ENCODE peak calls at places on chromosomes 11 and 22, in four cellular contexts. One of them, this sample, is unnamed.

GRCh38 chr11:61495801-61496601 is 12.5 kb upstream of the LRRC10B start:
- DNase-seq in ovary: no peak
- DNase-seq in MM.1S: no peak
- DNase-seq in substantia nigra: no peak
- DNase-seq in this sample: no peak

GRCh38 chr11:2769779-2770555 is 70.2 kb upstream of the KCNQ1OT1 start:
- DNase-seq in ovary: peak; percentile 12
- DNase-seq in substantia nigra: no peak
- DNase-seq in MM.1S: no peak
- DNase-seq in this sample: no peak

GRCh38 chr11:78633516-78634310 is 59.0 kb upstream of the NARS2 start:
- DNase-seq in ovary: no peak
- DNase-seq in substantia nigra: no peak
- DNase-seq in MM.1S: no peak
- DNase-seq in this sample: no peak

GRCh38 chr11:6523253-6523652 is 26.2 kb downstream of the DNHD1 start:
- DNase-seq in ovary: no peak
- DNase-seq in MM.1S: no peak
- DNase-seq in substantia nigra: no peak
- DNase-seq in this sample: peak; percentile 52

GRCh38 chr11:63937713-63938480 is 905 bp upstream of the NAA40 start:
- DNase-seq in ovary: no peak
- DNase-seq in substantia nigra: no peak
- DNase-seq in MM.1S: peak; percentile 36
- DNase-seq in this sample: peak; percentile 67

GRCh38 chr11:6249822-6250555 is 9.6 kb upstream of the CCKBR start:
- DNase-seq in MM.1S: no peak
- DNase-seq in ovary: peak; percentile 58
- DNase-seq in substantia nigra: no peak
- DNase-seq in this sample: peak; percentile 77

GRCh38 chr22:37202001-37202555 is 10.2 kb downstream of the SSTR3 start:
- DNase-seq in substantia nigra: no peak
- DNase-seq in MM.1S: no peak
- DNase-seq in ovary: no peak
- DNase-seq in this sample: no peak

GRCh38 chr22:46934746-46935491 is 172.5 kb downstream of the TBC1D22A start:
- DNase-seq in substantia nigra: no peak
- DNase-seq in MM.1S: no peak
- DNase-seq in ovary: no peak
- DNase-seq in this sample: peak; percentile 69

GRCh38 chr11:6609502-6610015 is 2.5 kb downstream of the TAF10 start:
- DNase-seq in ovary: no peak
- DNase-seq in MM.1S: no peak
- DNase-seq in substantia nigra: no peak
- DNase-seq in this sample: no peak

GRCh38 chr11:14454861-14455632 is 44.6 kb downstream of the COPB1 start:
- DNase-seq in ovary: no peak
- DNase-seq in MM.1S: no peak
- DNase-seq in substantia nigra: no peak
- DNase-seq in this sample: peak; percentile 37

GRCh38 chr11:3195251-3196160 is 23.1 kb downstream of the MRGPRG start:
- DNase-seq in substantia nigra: no peak
- DNase-seq in ovary: no peak
- DNase-seq in MM.1S: no peak
- DNase-seq in this sample: peak; percentile 23

GRCh38 chr11:62030071-62030684 is 62.7 kb upstream of the FTH1 start:
- DNase-seq in substantia nigra: no peak
- DNase-seq in MM.1S: no peak
- DNase-seq in ovary: no peak
- DNase-seq in this sample: no peak

GRCh38 chr11:117565709-117566108 is 231.3 kb downstream of the DSCAML1 start:
- DNase-seq in MM.1S: no peak
- DNase-seq in ovary: no peak
- DNase-seq in substantia nigra: no peak
- DNase-seq in this sample: no peak

GRCh38 chr11:63212742-63213141 is 30.7 kb downstream of the SLC22A25 start:
- DNase-seq in MM.1S: peak; percentile 49
- DNase-seq in ovary: no peak
- DNase-seq in substantia nigra: no peak
- DNase-seq in this sample: peak; percentile 26

GRCh38 chr11:77086521-77087472 is 15.8 kb upstream of the OMP start:
- DNase-seq in MM.1S: no peak
- DNase-seq in ovary: peak; percentile 54
- DNase-seq in substantia nigra: no peak
- DNase-seq in this sample: no peak

GRCh38 chr11:70891844-70892380 is 360.5 kb downstream of the SHANK2 start:
- DNase-seq in ovary: no peak
- DNase-seq in MM.1S: no peak
- DNase-seq in substantia nigra: no peak
- DNase-seq in this sample: no peak

GRCh38 chr11:34830035-34830434 is 86.1 kb downstream of the APIP start:
- DNase-seq in MM.1S: no peak
- DNase-seq in ovary: no peak
- DNase-seq in substantia nigra: no peak
- DNase-seq in this sample: no peak

GRCh38 chr11:61357894-61358239 is 3.8 kb downstream of the CYB561A3 start:
- DNase-seq in substantia nigra: no peak
- DNase-seq in MM.1S: no peak
- DNase-seq in ovary: no peak
- DNase-seq in this sample: no peak

GRCh38 chr11:128757886-128758612 is 64.2 kb downstream of the FLI1 start:
- DNase-seq in MM.1S: peak; percentile 79
- DNase-seq in ovary: no peak
- DNase-seq in substantia nigra: no peak
- DNase-seq in this sample: no peak

GRCh38 chr11:128522943-128523518 is 64.3 kb downstream of the ETS1 start:
- DNase-seq in ovary: no peak
- DNase-seq in substantia nigra: no peak
- DNase-seq in MM.1S: peak; percentile 15
- DNase-seq in this sample: no peak

GRCh38 chr11:120208777-120209176 is 2.1 kb upstream of the OAF start:
- DNase-seq in substantia nigra: no peak
- DNase-seq in ovary: peak; percentile 85
- DNase-seq in MM.1S: no peak
- DNase-seq in this sample: peak; percentile 57

GRCh38 chr22:24329453-24329852 is 58.8 kb downstream of the SPECC1L start:
- DNase-seq in substantia nigra: no peak
- DNase-seq in MM.1S: no peak
- DNase-seq in ovary: no peak
- DNase-seq in this sample: no peak
- H3K27ac ChIP-seq in substantia nigra: no peak overlapping the region
- H3K27ac ChIP-seq in MM.1S: no peak overlapping the region
- H3K27ac ChIP-seq in ovary: no peak overlapping the region
- H3K27ac ChIP-seq in this sample: peak overlapping the region; percentile 38

GRCh38 chr11:20111871-20112270 is 48.4 kb downstream of the DBX1 start:
- DNase-seq in MM.1S: no peak
- DNase-seq in substantia nigra: no peak
- DNase-seq in ovary: no peak
- DNase-seq in this sample: no peak

GRCh38 chr11:20113147-20113435 is 47.2 kb downstream of the DBX1 start:
- DNase-seq in MM.1S: no peak
- DNase-seq in ovary: no peak
- DNase-seq in substantia nigra: no peak
- DNase-seq in this sample: peak; percentile 25

GRCh38 chr11:20112291-20113146 is 47.8 kb downstream of the DBX1 start:
- DNase-seq in ovary: peak; percentile 85
- DNase-seq in substantia nigra: peak; percentile 69
- DNase-seq in MM.1S: no peak
- DNase-seq in this sample: peak; percentile 95

GRCh38 chr11:20110908-20111669 is 49.2 kb downstream of the DBX1 start:
- DNase-seq in substantia nigra: no peak
- DNase-seq in ovary: peak; percentile 38
- DNase-seq in MM.1S: peak; percentile 77
- DNase-seq in this sample: peak; percentile 71

DNA sequence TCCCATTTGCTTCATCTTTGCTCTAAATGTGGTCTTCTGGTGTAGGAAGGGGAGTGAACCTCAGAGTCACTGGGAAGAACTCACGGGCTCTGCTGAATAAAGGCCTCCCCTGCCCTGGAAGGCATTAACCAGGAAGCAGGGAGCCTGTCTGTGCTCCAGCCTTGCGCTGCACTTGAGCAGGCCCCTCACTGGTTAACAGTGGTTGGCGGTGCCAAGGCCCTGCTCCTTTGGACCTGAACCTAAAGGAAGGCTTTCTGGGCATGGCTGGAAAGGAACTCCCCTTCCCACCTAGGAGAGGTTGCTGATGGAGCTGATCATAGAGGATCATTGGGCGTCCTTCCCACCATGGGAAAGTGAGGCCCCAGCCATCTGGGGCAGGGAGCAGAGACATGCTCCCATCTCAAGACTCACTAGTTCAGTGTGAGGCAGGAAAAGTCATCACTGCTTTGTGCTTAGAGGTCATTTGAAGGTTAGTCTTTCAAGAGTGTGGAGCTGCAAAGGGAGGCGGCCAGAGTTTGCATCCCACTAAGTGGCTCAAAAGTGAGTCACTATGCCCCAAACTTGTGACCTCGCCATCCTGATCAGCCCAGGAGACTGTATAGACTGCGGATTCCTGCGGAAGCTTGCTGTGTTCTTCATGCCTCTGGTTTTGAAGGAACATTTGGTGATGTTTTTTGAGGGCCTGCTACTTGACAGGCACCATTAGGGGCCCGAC is 50.4 kb downstream of the DBX1 start:
- DNase-seq in MM.1S: no peak
- DNase-seq in ovary: no peak
- DNase-seq in substantia nigra: no peak
- DNase-seq in this sample: no peak
- H3K27ac ChIP-seq in MM.1S: no peak overlapping the region
- H3K27ac ChIP-seq in ovary: no peak overlapping the region
- H3K27ac ChIP-seq in substantia nigra: no peak overlapping the region
- H3K27ac ChIP-seq in this sample: peak overlapping the region; percentile 99

DNA sequence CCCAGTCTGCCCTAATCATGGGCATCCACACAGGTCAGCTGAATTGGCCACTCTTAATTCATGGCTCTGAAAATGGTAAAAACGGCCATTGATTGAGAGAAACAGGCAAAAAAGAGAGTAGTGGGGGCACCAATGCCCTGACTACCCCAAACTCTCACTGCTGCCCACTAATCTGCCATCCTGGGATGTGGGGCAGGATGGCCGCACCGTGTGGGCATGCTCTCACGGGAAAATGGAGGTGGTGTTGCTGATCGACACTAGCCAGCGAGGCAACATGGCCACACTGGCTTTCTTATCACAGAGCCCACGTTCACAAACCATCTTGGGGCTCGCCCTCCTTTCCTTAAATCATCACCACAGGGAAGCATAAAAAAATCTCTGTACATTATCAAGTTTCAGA is 11.2 kb upstream of the TUB start:
- DNase-seq in MM.1S: no peak
- DNase-seq in substantia nigra: no peak
- DNase-seq in ovary: no peak
- DNase-seq in this sample: no peak
- H3K27ac ChIP-seq in MM.1S: no peak overlapping the region
- H3K27ac ChIP-seq in substantia nigra: no peak overlapping the region
- H3K27ac ChIP-seq in ovary: no peak overlapping the region
- H3K27ac ChIP-seq in this sample: no peak overlapping the region

GRCh38 chr11:130646881-130647280 is 198.4 kb downstream of the ADAMTS15 start:
- DNase-seq in ovary: no peak
- DNase-seq in substantia nigra: no peak
- DNase-seq in MM.1S: no peak
- DNase-seq in this sample: no peak
- H3K27ac ChIP-seq in ovary: no peak overlapping the region
- H3K27ac ChIP-seq in substantia nigra: no peak overlapping the region
- H3K27ac ChIP-seq in MM.1S: no peak overlapping the region
- H3K27ac ChIP-seq in this sample: peak overlapping the region; percentile 4

DNA sequence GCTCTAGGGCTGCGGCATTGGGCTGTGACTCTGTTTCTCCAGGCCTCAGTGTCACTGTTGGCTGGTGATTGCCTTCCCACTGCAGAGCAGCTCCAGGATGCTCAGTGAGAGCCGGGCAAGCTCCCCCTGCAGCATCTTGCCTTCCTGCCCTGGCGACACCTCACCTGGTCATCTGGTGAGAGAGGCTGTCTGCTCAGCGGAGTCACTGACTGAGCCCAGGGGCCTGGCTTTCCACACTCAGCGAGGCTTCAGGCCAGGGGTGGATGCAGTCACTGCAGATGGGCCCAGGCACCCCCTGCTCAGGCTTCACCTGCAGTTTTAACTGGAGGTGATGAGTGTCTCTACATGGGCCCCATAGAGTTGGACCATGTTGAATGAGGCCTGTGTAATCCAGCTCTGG is 136.8 kb downstream of the CACNA1I start:
- DNase-seq in ovary: no peak
- DNase-seq in MM.1S: no peak
- DNase-seq in substantia nigra: no peak
- DNase-seq in this sample: no peak
- H3K27ac ChIP-seq in ovary: no peak overlapping the region
- H3K27ac ChIP-seq in MM.1S: no peak overlapping the region
- H3K27ac ChIP-seq in substantia nigra: no peak overlapping the region
- H3K27ac ChIP-seq in this sample: no peak overlapping the region

DNA sequence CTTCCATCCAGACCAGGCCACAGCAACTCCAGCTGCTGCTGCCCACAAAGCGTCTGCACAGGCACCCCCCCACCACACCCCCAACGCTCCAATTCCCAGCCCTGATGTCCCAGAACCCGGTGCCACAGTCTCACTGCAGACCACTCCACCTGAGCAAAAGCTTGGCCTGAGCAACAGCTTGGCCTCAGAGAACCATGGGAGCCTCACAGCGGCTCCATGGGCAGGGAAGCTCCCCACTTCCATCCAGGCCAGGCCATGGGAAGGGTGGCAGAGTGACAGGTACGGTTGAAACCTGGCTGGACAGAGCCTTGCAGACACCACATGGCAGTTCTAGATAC is 13.2 kb downstream of the PLXNB2 start:
- DNase-seq in substantia nigra: no peak
- DNase-seq in ovary: no peak
- DNase-seq in MM.1S: no peak
- DNase-seq in this sample: no peak
- H3K27ac ChIP-seq in substantia nigra: no peak overlapping the region
- H3K27ac ChIP-seq in ovary: peak overlapping the region; percentile 72
- H3K27ac ChIP-seq in MM.1S: no peak overlapping the region
- H3K27ac ChIP-seq in this sample: peak overlapping the region; percentile 100

GRCh38 chr11:11624926-11625325 is 3.1 kb upstream of the GALNT18 start:
- DNase-seq in MM.1S: no peak
- DNase-seq in ovary: no peak
- DNase-seq in substantia nigra: no peak
- DNase-seq in this sample: no peak

GRCh38 chr11:11626128-11626527 is 4.3 kb upstream of the GALNT18 start:
- DNase-seq in ovary: no peak
- DNase-seq in substantia nigra: no peak
- DNase-seq in MM.1S: no peak
- DNase-seq in this sample: no peak

GRCh38 chr11:11622772-11623531 is 1.1 kb upstream of the GALNT18 start:
- DNase-seq in ovary: no peak
- DNase-seq in MM.1S: no peak
- DNase-seq in substantia nigra: no peak
- DNase-seq in this sample: no peak

GRCh38 chr11:11621881-11622706 is at the start of gene GALNT18:
- DNase-seq in ovary: peak; percentile 88
- DNase-seq in substantia nigra: peak; percentile 93
- DNase-seq in MM.1S: peak; percentile 94
- DNase-seq in this sample: peak; percentile 98

GRCh38 chr11:11624206-11624605 is 2.4 kb upstream of the GALNT18 start:
- DNase-seq in substantia nigra: no peak
- DNase-seq in MM.1S: no peak
- DNase-seq in ovary: no peak
- DNase-seq in this sample: no peak
- H3K27ac ChIP-seq in substantia nigra: no peak overlapping the region
- H3K27ac ChIP-seq in MM.1S: no peak overlapping the region
- H3K27ac ChIP-seq in ovary: no peak overlapping the region
- H3K27ac ChIP-seq in this sample: no peak overlapping the region

This sample was measured in RWPE1.